ENCODE peak calls at places on chromosomes 7 and 10, in seven cellular contexts. S is vagina, J is H9, C is cardiac muscle cell, I is right lobe of liver, Q is body of pancreas, F is neuronal stem cell. B is an unnamed sample.

GRCh38 chr10:52879181-52879607 is 106.6 kb upstream of the MBL2 start:
- DNase-seq in S (no peak), J (no peak), C (no peak), I (no peak), Q (no peak), F (no peak), B (no peak)

GRCh38 chr10:132193907-132194552 is 7.3 kb downstream of the DPYSL4 start:
- DNase-seq in S (no peak), J (no peak), C (peak; percentile 82), I (peak; percentile 54), Q (no peak), F (no peak), B (no peak)

GRCh38 chr7:45867471-45867870 is 5.4 kb downstream of the CCDC201 start:
- DNase-seq in S (no peak), J (no peak), C (no peak), I (no peak), Q (no peak), F (no peak), B (no peak)

GRCh38 chr7:129561677-129562424 is 49.7 kb upstream of the NRF1 start:
- DNase-seq in S (no peak), J (peak; percentile 50), C (no peak), I (no peak), Q (no peak), F (no peak), B (no peak)

GRCh38 chr7:12025246-12025645 is 185.8 kb upstream of the TMEM106B start:
- DNase-seq in S (no peak), J (no peak), C (no peak), I (no peak), Q (no peak), F (no peak), B (no peak)

GRCh38 chr10:47366731-47367460 is 17.2 kb downstream of the ZNF488 start:
- DNase-seq in S (no peak), J (peak; percentile 3), C (no peak), I (no peak), Q (no peak), F (no peak), B (no peak)

GRCh38 chr7:94662548-94662947 is 6.6 kb upstream of the SGCE start:
- DNase-seq in S (no peak), J (no peak), C (no peak), I (no peak), Q (no peak), F (no peak), B (no peak)

GRCh38 chr7:80781561-80781979 is 137.3 kb downstream of the SEMA3C start:
- DNase-seq in S (no peak), J (no peak), C (peak; percentile 12), I (no peak), Q (no peak), F (no peak), B (no peak)

GRCh38 chr7:98784216-98784785 is 85.5 kb downstream of the TMEM130 start:
- DNase-seq in S (no peak), J (no peak), C (no peak), I (no peak), Q (no peak), F (no peak), B (no peak)

GRCh38 chr7:30330134-30331111 is 46.0 kb downstream of the ZNRF2 start:
- DNase-seq in S (no peak), J (no peak), C (no peak), I (no peak), Q (no peak), F (no peak), B (no peak)

GRCh38 chr10:12541446-12542067 is 192.2 kb downstream of the CAMK1D start:
- DNase-seq in S (peak; percentile 76), J (no peak), C (no peak), I (no peak), Q (no peak), F (no peak), B (no peak)

GRCh38 chr10:128275405-128275804 is 149.2 kb upstream of the MKI67 start:
- DNase-seq in S (no peak), J (no peak), C (no peak), I (no peak), Q (no peak), F (no peak), B (no peak)

GRCh38 chr10:84706875-84707274 is 378.5 kb downstream of the CCSER2 start:
- DNase-seq in S (peak; percentile 47), J (no peak), C (no peak), I (no peak), Q (no peak), F (no peak), B (no peak)

DNA sequence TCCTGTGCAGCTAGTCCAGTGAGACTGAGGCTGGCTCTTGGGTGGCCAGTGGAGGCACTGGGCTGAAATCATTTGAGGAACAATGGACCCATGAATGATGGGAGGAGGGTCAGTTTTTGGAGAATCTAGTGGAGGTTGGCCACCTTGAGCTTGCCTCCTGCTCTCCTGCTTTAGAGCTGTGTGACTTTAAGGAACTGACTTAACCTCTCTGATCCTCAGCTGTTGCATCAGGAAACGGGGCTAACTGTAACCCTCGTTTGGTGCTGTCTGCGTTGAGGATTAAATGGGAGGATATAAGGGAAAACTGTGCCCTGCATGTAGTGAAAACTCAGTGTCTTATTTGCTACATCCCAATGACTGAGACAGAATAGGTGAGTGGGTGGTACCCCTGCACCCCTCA is 115.4 kb upstream of the PPIF start:
- DNase-seq in S (no peak), J (no peak), C (no peak), I (no peak), Q (no peak), F (no peak), B (no peak)
- H3K4me1 ChIP-seq in S (peaks cover 34% of the 10 kb centered on the region), J (peaks cover 5% of the 10 kb centered on the region), C (peaks cover 5% of the 10 kb centered on the region), I (no peaks in the 10 kb centered on the region), Q (no peaks in the 10 kb centered on the region), F (peaks cover 41% of the 10 kb centered on the region), B (peaks cover 21% of the 10 kb centered on the region)

GRCh38 chr10:30510932-30511700 is 77.1 kb downstream of the MAP3K8 start:
- DNase-seq in S (no peak), J (no peak), C (no peak), I (no peak), Q (no peak), F (no peak), B (no peak)

GRCh38 chr10:30510184-30510931 is 76.4 kb downstream of the MAP3K8 start:
- DNase-seq in S (no peak), J (no peak), C (no peak), I (no peak), Q (no peak), F (no peak), B (peak; percentile 63)

GRCh38 chr10:30505543-30506298 is 71.7 kb downstream of the MAP3K8 start:
- DNase-seq in S (no peak), J (no peak), C (no peak), I (no peak), Q (no peak), F (no peak), B (no peak)

GRCh38 chr10:30503700-30504462 is 69.9 kb downstream of the MAP3K8 start:
- DNase-seq in S (no peak), J (no peak), C (no peak), I (no peak), Q (no peak), F (no peak), B (no peak)

GRCh38 chr10:30509508-30509907 is 75.5 kb downstream of the MAP3K8 start:
- DNase-seq in S (no peak), J (no peak), C (no peak), I (no peak), Q (no peak), F (no peak), B (no peak)
- H3K4me1 ChIP-seq in S (no peaks in the 10 kb centered on the region), J (no peaks in the 10 kb centered on the region), C (no peaks in the 10 kb centered on the region), I (peaks cover 5% of the 10 kb centered on the region), Q (no peaks in the 10 kb centered on the region), F (no peaks in the 10 kb centered on the region), B (no peaks in the 10 kb centered on the region)

GRCh38 chr10:110842305-110842952 is 29.3 kb upstream of the PDCD4 start:
- DNase-seq in S (no peak), J (no peak), C (no peak), I (no peak), Q (no peak), F (no peak), B (no peak)

GRCh38 chr10:110845372-110845755 is 26.4 kb upstream of the PDCD4 start:
- DNase-seq in S (no peak), J (no peak), C (no peak), I (no peak), Q (no peak), F (no peak), B (no peak)

GRCh38 chr10:110843031-110843430 is 28.7 kb upstream of the PDCD4 start:
- DNase-seq in S (no peak), J (no peak), C (no peak), I (no peak), Q (no peak), F (no peak), B (no peak)

GRCh38 chr10:110844617-110844881 is 27.2 kb upstream of the PDCD4 start:
- DNase-seq in S (no peak), J (no peak), C (no peak), I (no peak), Q (no peak), F (no peak), B (no peak)

DNA sequence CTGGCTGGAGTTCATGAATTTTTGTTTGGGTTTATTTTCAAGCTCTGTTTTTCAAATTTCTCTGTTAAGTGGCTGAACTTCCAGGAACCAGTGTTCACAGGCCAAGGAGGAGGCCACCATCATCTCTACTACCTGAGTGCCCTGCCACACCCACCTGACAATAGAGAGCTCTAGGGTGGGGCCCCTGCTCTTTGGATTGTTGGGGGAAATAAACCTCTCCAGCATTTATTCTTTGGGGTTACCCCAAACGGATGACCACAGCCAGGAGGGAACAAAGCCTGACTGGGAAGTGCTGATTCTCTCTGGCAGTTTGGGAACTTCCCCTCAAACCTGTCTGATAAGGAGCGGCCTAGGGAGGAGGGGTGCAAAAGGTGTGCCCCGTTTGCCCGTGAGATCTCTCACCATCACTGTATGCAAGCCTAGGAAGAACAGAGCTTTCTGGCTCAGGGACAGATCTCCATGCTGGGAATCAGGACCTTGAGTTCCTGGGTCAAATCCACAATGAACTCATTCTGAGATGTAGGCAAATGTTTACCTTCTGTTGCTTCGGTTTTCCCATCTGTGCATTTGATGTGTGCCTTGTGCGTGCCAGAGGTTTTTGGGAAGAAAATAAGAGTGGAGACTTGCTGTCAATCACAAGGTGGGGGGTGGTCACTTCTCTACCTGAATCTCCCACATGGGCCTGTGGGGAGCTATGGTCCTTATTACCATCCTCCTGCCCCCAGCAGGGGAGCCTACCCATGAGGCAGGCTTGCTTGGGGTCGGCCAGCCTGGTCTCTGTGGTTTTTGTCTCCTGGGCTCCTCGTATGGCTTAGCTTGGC is 27.7 kb upstream of the PDCD4 start:
- DNase-seq in S (no peak), J (no peak), C (no peak), I (no peak), Q (peak; percentile 64), F (no peak), B (no peak)
- H3K4me1 ChIP-seq in S (peaks cover 46% of the 10 kb centered on the region), J (no peaks in the 10 kb centered on the region), C (no peaks in the 10 kb centered on the region), I (peaks cover 55% of the 10 kb centered on the region), Q (peaks cover 98% of the 10 kb centered on the region), F (peaks cover 18% of the 10 kb centered on the region), B (no peaks in the 10 kb centered on the region)

GRCh38 chr7:7100432-7100849 is 81.9 kb upstream of the C1GALT1 start:
- DNase-seq in S (no peak), J (peak; percentile 83), C (no peak), I (no peak), Q (no peak), F (peak; percentile 41), B (no peak)

GRCh38 chr7:7102906-7103305 is 79.4 kb upstream of the C1GALT1 start:
- DNase-seq in S (no peak), J (no peak), C (no peak), I (no peak), Q (peak; percentile 11), F (no peak), B (no peak)

GRCh38 chr7:7103343-7104313 is 78.7 kb upstream of the C1GALT1 start:
- DNase-seq in S (no peak), J (no peak), C (peak; percentile 61), I (no peak), Q (no peak), F (no peak), B (no peak)

GRCh38 chr7:7098280-7098818 is 84.0 kb upstream of the C1GALT1 start:
- DNase-seq in S (no peak), J (no peak), C (no peak), I (no peak), Q (no peak), F (no peak), B (no peak)

GRCh38 chr7:7099584-7100014 is 82.7 kb upstream of the C1GALT1 start:
- DNase-seq in S (no peak), J (peak; percentile 97), C (peak; percentile 90), I (no peak), Q (peak; percentile 76), F (peak; percentile 88), B (peak; percentile 84)
- H3K4me1 ChIP-seq in S (peaks cover 7% of the 10 kb centered on the region), J (peaks cover 6% of the 10 kb centered on the region), C (peaks cover 14% of the 10 kb centered on the region), I (no peaks in the 10 kb centered on the region), Q (peaks cover 15% of the 10 kb centered on the region), F (peaks cover 19% of the 10 kb centered on the region), B (peaks cover 5% of the 10 kb centered on the region)